ENCODE peak calls at places on chromosomes 2 and 18, in five cellular contexts. I is adrenal gland; K is cardiac fibroblast; P is keratinocyte; S is stimulated activated CD8-positive, alpha-beta memory T cell treated with anti-CD3 and anti-CD28 coated beads, Interleukin-4, amount 100 ng/mL, for 1 hour. O is an unnamed sample.

GRCh38 chr18:45642802-45643201 is 27.5 kb downstream of the SLC14A2 start:
- DNase-seq in I (no peak), K (no peak), P (no peak), S (no peak), O (no peak)

GRCh38 chr18:11981633-11982366 is 493 bp downstream of the IMPA2 start:
- DNase-seq in I (peak), K (peak), P (no peak), S (no peak), O (peak)

GRCh38 chr2:120566331-120567035 is 169.2 kb upstream of the GLI2 start:
- DNase-seq in I (peak), K (peak), P (no peak), S (no peak), O (peak)

GRCh38 chr2:231391981-231392380 is 3.5 kb upstream of the B3GNT7 start:
- DNase-seq in I (no peak), K (no peak), P (no peak), S (no peak), O (no peak)

GRCh38 chr2:172995323-172996244 is 80.1 kb upstream of the MAP3K20 start:
- DNase-seq in I (no peak), K (peak), P (no peak), S (no peak), O (peak)

GRCh38 chr2:177406182-177406581 is 13.6 kb downstream of the AGPS start:
- DNase-seq in I (no peak), K (no peak), P (no peak), S (no peak), O (no peak)

GRCh38 chr2:208037564-208038487 is 12.5 kb upstream of the PLEKHM3 start:
- DNase-seq in I (no peak), K (no peak), P (no peak), S (no peak), O (no peak)

GRCh38 chr2:224038049-224038829 is 847 bp downstream of the SERPINE2 start:
- DNase-seq in I (no peak), K (peak), P (no peak), S (no peak), O (peak)

GRCh38 chr2:27860111-27860510 is 30.1 kb downstream of the RBKS start:
- DNase-seq in I (no peak), K (peak), P (peak), S (no peak), O (no peak)

GRCh38 chr18:59123588-59124369 is 15.9 kb upstream of the SEC11C start:
- DNase-seq in I (no peak), K (peak), P (peak), S (no peak), O (no peak)

GRCh38 chr2:199335502-199335901 is 122.2 kb downstream of the SATB2 start:
- DNase-seq in I (no peak), K (no peak), P (no peak), S (no peak), O (no peak)

GRCh38 chr18:21260621-21261020 is 18.6 kb downstream of the GREB1L start:
- DNase-seq in I (no peak), K (no peak), P (no peak), S (no peak), O (no peak)

GRCh38 chr18:12552884-12553242 is 105.0 kb downstream of the SPIRE1 start:
- DNase-seq in I (no peak), K (no peak), P (no peak), S (no peak), O (no peak)

GRCh38 chr2:43005211-43005974 is 213.0 kb upstream of the HAAO start:
- DNase-seq in I (no peak), K (no peak), P (no peak), S (no peak), O (peak)

GRCh38 chr2:163951312-163951711 is 215.5 kb upstream of the FIGN start:
- DNase-seq in I (no peak), K (no peak), P (no peak), S (no peak), O (no peak)

GRCh38 chr2:113910110-113910717 is 20.3 kb downstream of the ACTR3 start:
- DNase-seq in I (peak), K (peak), P (no peak), S (peak), O (no peak)

GRCh38 chr18:35345460-35345921 is 1.3 kb upstream of the ZNF24 start:
- DNase-seq in I (peak), K (no peak), P (no peak), S (no peak), O (peak)

GRCh38 chr2:106792671-106793070 is 93.3 kb downstream of the ST6GAL2 start:
- DNase-seq in I (no peak), K (no peak), P (no peak), S (no peak), O (no peak)

GRCh38 chr2:119253114-119253702 is 29.6 kb downstream of the STEAP3 start:
- DNase-seq in I (no peak), K (peak), P (no peak), S (no peak), O (no peak)

GRCh38 chr2:20630967-20631366 is 19.9 kb downstream of the HS1BP3 start:
- DNase-seq in I (no peak), K (no peak), P (no peak), S (no peak), O (no peak)

GRCh38 chr2:239826786-239827510 is 198.2 kb downstream of the NDUFA10 start:
- DNase-seq in I (no peak), K (no peak), P (no peak), S (no peak), O (no peak)

GRCh38 chr2:199950396-199950795 is 4.9 kb downstream of the TYW5 start:
- DNase-seq in I (no peak), K (no peak), P (no peak), S (no peak), O (no peak)

GRCh38 chr2:145036421-145036901 is 516.5 kb upstream of the ZEB2 start:
- DNase-seq in I (no peak), K (peak), P (no peak), S (no peak), O (no peak)

GRCh38 chr2:126793885-126794613 is 104.6 kb upstream of the TEX51 start:
- DNase-seq in I (no peak), K (no peak), P (no peak), S (no peak), O (no peak)

GRCh38 chr2:96233880-96234316 is 25.3 kb upstream of the STARD7 start:
- DNase-seq in I (no peak), K (no peak), P (no peak), S (no peak), O (no peak)

GRCh38 chr18:3619222-3619621 is 169.2 kb downstream of the TGIF1 start:
- DNase-seq in I (no peak), K (no peak), P (no peak), S (no peak), O (no peak)

GRCh38 chr18:9048808-9049494 is 53.5 kb upstream of the NDUFV2 start:
- DNase-seq in I (no peak), K (peak), P (no peak), S (no peak), O (no peak)

GRCh38 chr2:239396881-239397681 is 3.7 kb downstream of the HDAC4 start:
- DNase-seq in I (peak), K (no peak), P (no peak), S (no peak), O (peak)

GRCh38 chr18:49247786-49248185 is 212.7 kb downstream of the DYM start:
- DNase-seq in I (no peak), K (peak), P (no peak), S (no peak), O (no peak)

GRCh38 chr2:76749858-76750257 is 772.3 kb downstream of the LRRTM4 start:
- DNase-seq in I (no peak), K (no peak), P (no peak), S (no peak), O (no peak)

GRCh38 chr2:137155351-137156104 is 390.2 kb downstream of the THSD7B start:
- DNase-seq in I (no peak), K (peak), P (no peak), S (no peak), O (no peak)

GRCh38 chr18:43680096-43680495 is 402.8 kb upstream of the SYT4 start:
- DNase-seq in I (no peak), K (no peak), P (no peak), S (no peak), O (no peak)

GRCh38 chr2:54601339-54601738 is 122.1 kb upstream of the EML6 start:
- DNase-seq in I (no peak), K (no peak), P (no peak), S (no peak), O (no peak)

GRCh38 chr2:127932199-127932877 is 46.6 kb upstream of the AMMECR1L start:
- DNase-seq in I (no peak), K (peak), P (peak), S (no peak), O (no peak)

GRCh38 chr18:7514796-7515440 is 52.2 kb upstream of the PTPRM start:
- DNase-seq in I (no peak), K (no peak), P (peak), S (no peak), O (peak)

GRCh38 chr2:162731917-162732804 is 106.4 kb downstream of the KCNH7 start:
- DNase-seq in I (no peak), K (no peak), P (no peak), S (no peak), O (no peak)

GRCh38 chr18:67483237-67483636 is 33.3 kb downstream of the DSEL start:
- DNase-seq in I (no peak), K (no peak), P (no peak), S (no peak), O (no peak)

O was measured in body of pancreas.